ENCODE peak calls at places on chromosomes 2 and 18, in nine cellular contexts. One of them, this sample, is unnamed.

GRCh38 chr18:24814521-24814920 is 354.1 kb downstream of the HRH4 start:
- DNase-seq in HCT116: no peak
- DNase-seq in CD4-positive, alpha-beta T cell: no peak
- DNase-seq in mesenchymal stem cell: no peak
- DNase-seq in left ventricle myocardium inferior: no peak
- DNase-seq in CD8-positive, alpha-beta memory T cell: no peak
- DNase-seq in A549: no peak
- DNase-seq in IMR-90: no peak
- DNase-seq in K562: no peak
- DNase-seq in this sample: no peak

GRCh38 chr2:219570194-219570923 is 980 bp downstream of the OBSL1 start:
- DNase-seq in K562: no peak
- DNase-seq in mesenchymal stem cell: peak
- DNase-seq in HCT116: no peak
- DNase-seq in IMR-90: peak
- DNase-seq in A549: peak
- DNase-seq in CD8-positive, alpha-beta memory T cell: no peak
- DNase-seq in left ventricle myocardium inferior: no peak
- DNase-seq in CD4-positive, alpha-beta T cell: no peak
- DNase-seq in this sample: no peak

GRCh38 chr2:149033716-149034115 is 4.8 kb upstream of the LYPD6B start:
- DNase-seq in left ventricle myocardium inferior: no peak
- DNase-seq in A549: no peak
- DNase-seq in mesenchymal stem cell: no peak
- DNase-seq in IMR-90: no peak
- DNase-seq in CD8-positive, alpha-beta memory T cell: no peak
- DNase-seq in HCT116: no peak
- DNase-seq in CD4-positive, alpha-beta T cell: no peak
- DNase-seq in K562: no peak
- DNase-seq in this sample: no peak

GRCh38 chr2:32900246-32901000 is 46.3 kb upstream of the LTBP1 start:
- DNase-seq in IMR-90: no peak
- DNase-seq in A549: no peak
- DNase-seq in CD4-positive, alpha-beta T cell: no peak
- DNase-seq in CD8-positive, alpha-beta memory T cell: no peak
- DNase-seq in K562: no peak
- DNase-seq in left ventricle myocardium inferior: no peak
- DNase-seq in mesenchymal stem cell: no peak
- DNase-seq in HCT116: no peak
- DNase-seq in this sample: no peak

GRCh38 chr2:128420776-128421175 is 102.1 kb upstream of the HS6ST1 start:
- DNase-seq in left ventricle myocardium inferior: no peak
- DNase-seq in CD4-positive, alpha-beta T cell: no peak
- DNase-seq in mesenchymal stem cell: no peak
- DNase-seq in A549: no peak
- DNase-seq in IMR-90: no peak
- DNase-seq in HCT116: no peak
- DNase-seq in K562: no peak
- DNase-seq in CD8-positive, alpha-beta memory T cell: no peak
- DNase-seq in this sample: no peak

GRCh38 chr2:184305105-184305504 is 293.2 kb upstream of the ZNF804A start:
- DNase-seq in K562: no peak
- DNase-seq in mesenchymal stem cell: no peak
- DNase-seq in HCT116: no peak
- DNase-seq in CD4-positive, alpha-beta T cell: no peak
- DNase-seq in A549: no peak
- DNase-seq in left ventricle myocardium inferior: no peak
- DNase-seq in IMR-90: no peak
- DNase-seq in CD8-positive, alpha-beta memory T cell: no peak
- DNase-seq in this sample: no peak

GRCh38 chr18:68837665-68838390 is 39.9 kb downstream of the CCDC102B start:
- DNase-seq in CD4-positive, alpha-beta T cell: no peak
- DNase-seq in K562: no peak
- DNase-seq in HCT116: no peak
- DNase-seq in A549: no peak
- DNase-seq in mesenchymal stem cell: peak
- DNase-seq in left ventricle myocardium inferior: no peak
- DNase-seq in IMR-90: peak
- DNase-seq in CD8-positive, alpha-beta memory T cell: no peak
- DNase-seq in this sample: no peak

GRCh38 chr2:109295781-109296117 is 166.7 kb downstream of the SH3RF3 start:
- DNase-seq in HCT116: no peak
- DNase-seq in CD8-positive, alpha-beta memory T cell: no peak
- DNase-seq in mesenchymal stem cell: no peak
- DNase-seq in K562: no peak
- DNase-seq in CD4-positive, alpha-beta T cell: no peak
- DNase-seq in left ventricle myocardium inferior: no peak
- DNase-seq in A549: no peak
- DNase-seq in IMR-90: no peak
- DNase-seq in this sample: no peak

GRCh38 chr18:24656044-24656443 is 195.6 kb downstream of the HRH4 start:
- DNase-seq in left ventricle myocardium inferior: no peak
- DNase-seq in A549: no peak
- DNase-seq in HCT116: no peak
- DNase-seq in CD8-positive, alpha-beta memory T cell: no peak
- DNase-seq in K562: no peak
- DNase-seq in mesenchymal stem cell: peak
- DNase-seq in IMR-90: no peak
- DNase-seq in CD4-positive, alpha-beta T cell: no peak
- DNase-seq in this sample: no peak

GRCh38 chr18:3994061-3994687 is 460.9 kb downstream of the DLGAP1 start:
- DNase-seq in IMR-90: no peak
- DNase-seq in left ventricle myocardium inferior: no peak
- DNase-seq in A549: no peak
- DNase-seq in HCT116: no peak
- DNase-seq in mesenchymal stem cell: no peak
- DNase-seq in CD4-positive, alpha-beta T cell: no peak
- DNase-seq in K562: no peak
- DNase-seq in CD8-positive, alpha-beta memory T cell: no peak
- DNase-seq in this sample: no peak

GRCh38 chr2:238925816-238926215 is 77.9 kb downstream of the TWIST2 start:
- DNase-seq in HCT116: no peak
- DNase-seq in CD8-positive, alpha-beta memory T cell: no peak
- DNase-seq in mesenchymal stem cell: no peak
- DNase-seq in A549: no peak
- DNase-seq in left ventricle myocardium inferior: no peak
- DNase-seq in K562: no peak
- DNase-seq in IMR-90: no peak
- DNase-seq in CD4-positive, alpha-beta T cell: no peak
- DNase-seq in this sample: no peak

GRCh38 chr18:44774191-44774590 is 93.5 kb downstream of the SETBP1 start:
- DNase-seq in CD4-positive, alpha-beta T cell: no peak
- DNase-seq in HCT116: no peak
- DNase-seq in A549: no peak
- DNase-seq in left ventricle myocardium inferior: no peak
- DNase-seq in mesenchymal stem cell: no peak
- DNase-seq in IMR-90: no peak
- DNase-seq in CD8-positive, alpha-beta memory T cell: no peak
- DNase-seq in K562: no peak
- DNase-seq in this sample: no peak

GRCh38 chr2:240436626-240437180 is 1.2 kb downstream of the GPC1 start:
- DNase-seq in CD4-positive, alpha-beta T cell: no peak
- DNase-seq in left ventricle myocardium inferior: peak
- DNase-seq in HCT116: no peak
- DNase-seq in A549: no peak
- DNase-seq in CD8-positive, alpha-beta memory T cell: no peak
- DNase-seq in K562: no peak
- DNase-seq in IMR-90: peak
- DNase-seq in mesenchymal stem cell: peak
- DNase-seq in this sample: no peak

GRCh38 chr2:105739408-105739807 is 5.3 kb upstream of the NCK2 start:
- DNase-seq in K562: no peak
- DNase-seq in CD4-positive, alpha-beta T cell: no peak
- DNase-seq in A549: no peak
- DNase-seq in mesenchymal stem cell: no peak
- DNase-seq in left ventricle myocardium inferior: no peak
- DNase-seq in CD8-positive, alpha-beta memory T cell: no peak
- DNase-seq in IMR-90: no peak
- DNase-seq in HCT116: no peak
- DNase-seq in this sample: no peak

GRCh38 chr2:105741216-105741615 is 3.5 kb upstream of the NCK2 start:
- DNase-seq in IMR-90: no peak
- DNase-seq in CD8-positive, alpha-beta memory T cell: no peak
- DNase-seq in left ventricle myocardium inferior: no peak
- DNase-seq in CD4-positive, alpha-beta T cell: no peak
- DNase-seq in mesenchymal stem cell: no peak
- DNase-seq in A549: no peak
- DNase-seq in HCT116: no peak
- DNase-seq in K562: no peak
- DNase-seq in this sample: no peak

GRCh38 chr2:105738658-105739051 is 6.1 kb upstream of the NCK2 start:
- DNase-seq in mesenchymal stem cell: no peak
- DNase-seq in IMR-90: no peak
- DNase-seq in CD4-positive, alpha-beta T cell: no peak
- DNase-seq in A549: no peak
- DNase-seq in K562: no peak
- DNase-seq in left ventricle myocardium inferior: no peak
- DNase-seq in CD8-positive, alpha-beta memory T cell: no peak
- DNase-seq in HCT116: no peak
- DNase-seq in this sample: no peak

GRCh38 chr2:105741617-105742016 is 3.1 kb upstream of the NCK2 start:
- DNase-seq in CD4-positive, alpha-beta T cell: no peak
- DNase-seq in CD8-positive, alpha-beta memory T cell: no peak
- DNase-seq in left ventricle myocardium inferior: no peak
- DNase-seq in mesenchymal stem cell: no peak
- DNase-seq in HCT116: no peak
- DNase-seq in IMR-90: no peak
- DNase-seq in A549: no peak
- DNase-seq in K562: no peak
- DNase-seq in this sample: no peak

GRCh38 chr2:105739944-105740734 is 4.6 kb upstream of the NCK2 start:
- DNase-seq in K562: no peak
- DNase-seq in A549: no peak
- DNase-seq in mesenchymal stem cell: no peak
- DNase-seq in IMR-90: no peak
- DNase-seq in CD4-positive, alpha-beta T cell: no peak
- DNase-seq in left ventricle myocardium inferior: no peak
- DNase-seq in HCT116: no peak
- DNase-seq in CD8-positive, alpha-beta memory T cell: no peak
- DNase-seq in this sample: no peak
- H3K27ac ChIP-seq in K562: no peak
- H3K27ac ChIP-seq in A549: no peak
- H3K27ac ChIP-seq in mesenchymal stem cell: no peak
- H3K27ac ChIP-seq in IMR-90: no peak
- H3K27ac ChIP-seq in CD4-positive, alpha-beta T cell: peak
- H3K27ac ChIP-seq in left ventricle myocardium inferior: peak
- H3K27ac ChIP-seq in HCT116: no peak
- H3K27ac ChIP-seq in CD8-positive, alpha-beta memory T cell: no peak
- H3K27ac ChIP-seq in this sample: no peak

DNA sequence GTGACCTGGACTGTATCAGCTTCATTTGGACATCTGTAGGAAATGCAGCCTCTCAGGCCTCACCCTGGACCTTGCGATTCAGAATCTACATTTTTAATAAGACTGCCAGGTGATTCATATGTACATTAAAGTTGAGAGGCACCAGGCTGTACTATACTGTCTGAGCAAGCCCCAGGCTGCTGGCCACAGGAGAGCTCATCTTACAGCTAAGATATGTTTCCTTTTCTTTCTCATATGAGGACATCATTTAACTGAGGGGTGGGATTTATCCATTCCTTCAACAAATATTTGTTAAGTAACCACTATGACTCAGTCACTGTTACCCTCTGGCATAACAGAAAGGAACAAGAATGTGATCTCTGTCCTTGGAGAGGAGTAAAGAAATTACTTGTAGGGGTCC is 78.2 kb upstream of the GCFC2 start:
- DNase-seq in A549: no peak
- DNase-seq in left ventricle myocardium inferior: no peak
- DNase-seq in HCT116: no peak
- DNase-seq in CD4-positive, alpha-beta T cell: no peak
- DNase-seq in IMR-90: no peak
- DNase-seq in mesenchymal stem cell: peak
- DNase-seq in CD8-positive, alpha-beta memory T cell: no peak
- DNase-seq in K562: no peak
- DNase-seq in this sample: no peak
- H3K27ac ChIP-seq in A549: no peak
- H3K27ac ChIP-seq in left ventricle myocardium inferior: no peak
- H3K27ac ChIP-seq in HCT116: no peak
- H3K27ac ChIP-seq in CD4-positive, alpha-beta T cell: no peak
- H3K27ac ChIP-seq in IMR-90: no peak
- H3K27ac ChIP-seq in mesenchymal stem cell: no peak
- H3K27ac ChIP-seq in CD8-positive, alpha-beta memory T cell: no peak
- H3K27ac ChIP-seq in K562: no peak
- H3K27ac ChIP-seq in this sample: no peak

DNA sequence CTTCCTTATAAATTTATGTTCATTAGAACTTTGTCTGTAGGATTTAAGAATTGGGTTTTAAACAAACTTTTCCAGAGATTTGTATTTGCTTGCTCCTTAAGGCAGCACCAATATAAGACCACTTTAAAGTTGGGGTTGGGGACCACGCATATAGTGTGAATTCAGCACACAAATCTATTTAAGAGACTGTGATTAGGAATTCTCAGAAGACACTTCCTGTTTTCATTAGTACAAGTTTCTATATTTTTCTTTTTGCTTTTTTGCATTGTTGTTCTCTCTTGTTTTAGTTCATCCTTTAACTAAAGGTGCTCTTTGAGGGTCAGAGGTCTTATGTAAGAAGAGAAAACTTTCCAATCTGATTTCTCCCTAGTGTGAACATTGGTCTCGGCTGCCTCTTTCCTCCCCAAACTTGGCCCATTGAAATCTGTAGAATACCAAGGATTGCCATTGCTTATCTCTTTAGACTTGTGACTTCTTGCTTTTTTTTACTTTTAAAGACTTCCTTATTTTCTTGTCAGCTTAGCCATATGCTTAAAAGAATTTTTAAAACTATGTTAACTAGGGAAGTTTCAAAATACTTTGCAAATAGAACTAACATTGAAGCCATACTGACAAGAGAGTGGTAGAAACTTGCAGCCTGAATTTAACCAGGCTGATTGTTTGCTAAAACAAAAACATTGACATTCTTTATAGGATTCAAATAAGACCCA is 264.0 kb upstream of the FN1 start:
- DNase-seq in IMR-90: no peak
- DNase-seq in CD8-positive, alpha-beta memory T cell: no peak
- DNase-seq in A549: no peak
- DNase-seq in K562: no peak
- DNase-seq in HCT116: no peak
- DNase-seq in mesenchymal stem cell: no peak
- DNase-seq in CD4-positive, alpha-beta T cell: no peak
- DNase-seq in left ventricle myocardium inferior: no peak
- DNase-seq in this sample: no peak
- H3K27ac ChIP-seq in IMR-90: peak
- H3K27ac ChIP-seq in CD8-positive, alpha-beta memory T cell: no peak
- H3K27ac ChIP-seq in A549: peak
- H3K27ac ChIP-seq in K562: no peak
- H3K27ac ChIP-seq in HCT116: no peak
- H3K27ac ChIP-seq in mesenchymal stem cell: peak
- H3K27ac ChIP-seq in CD4-positive, alpha-beta T cell: no peak
- H3K27ac ChIP-seq in left ventricle myocardium inferior: no peak
- H3K27ac ChIP-seq in this sample: no peak

DNA sequence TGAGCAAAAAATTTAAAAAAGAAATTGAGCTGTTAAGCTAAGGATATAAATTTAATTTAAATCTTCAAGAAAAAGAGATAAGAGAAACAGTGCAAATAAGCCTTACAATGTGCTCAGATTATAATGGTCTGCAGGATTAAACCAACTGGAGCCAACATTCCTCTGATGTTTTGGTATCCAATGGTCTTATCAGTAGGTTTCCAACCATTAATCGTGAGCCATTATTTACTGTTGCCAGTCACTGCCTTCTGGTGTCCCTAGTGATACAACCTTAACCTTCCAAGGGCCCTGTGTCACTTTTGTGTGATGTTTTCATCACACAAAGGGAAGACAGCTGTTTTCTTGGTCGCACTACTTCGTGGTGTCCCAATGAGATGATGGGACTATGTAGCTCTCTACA is 134.5 kb upstream of the CTAGE1 start:
- DNase-seq in CD4-positive, alpha-beta T cell: no peak
- DNase-seq in CD8-positive, alpha-beta memory T cell: no peak
- DNase-seq in K562: no peak
- DNase-seq in IMR-90: no peak
- DNase-seq in mesenchymal stem cell: peak
- DNase-seq in left ventricle myocardium inferior: no peak
- DNase-seq in HCT116: no peak
- DNase-seq in A549: no peak
- DNase-seq in this sample: no peak
- H3K27ac ChIP-seq in CD4-positive, alpha-beta T cell: no peak
- H3K27ac ChIP-seq in CD8-positive, alpha-beta memory T cell: no peak
- H3K27ac ChIP-seq in K562: no peak
- H3K27ac ChIP-seq in IMR-90: no peak
- H3K27ac ChIP-seq in mesenchymal stem cell: peak
- H3K27ac ChIP-seq in left ventricle myocardium inferior: no peak
- H3K27ac ChIP-seq in HCT116: no peak
- H3K27ac ChIP-seq in A549: no peak
- H3K27ac ChIP-seq in this sample: no peak

This sample was measured in heart right ventricle.